ENCODE peak calls at places on chromosomes 13 and 19, in six cellular contexts. B is AG04450, K is dorsolateral prefrontal cortex, U is fibroblast of lung, Q is ascending aorta, F is GM23338. T is an unnamed sample. For H3K27me3, the result is how much of the 10 kb centered on the place peaks cover.

GRCh38 chr19:54959840-54960239 is 6.3 kb upstream of the NLRP2 start:
- DNase-seq in B (no peak), K (no peak), U (no peak), Q (no peak), F (no peak), T (no peak)

GRCh38 chr19:932647-933552 is 7.1 kb downstream of the ARID3A start:
- DNase-seq in B (peak), K (no peak), U (peak), Q (peak), F (peak), T (peak)

GRCh38 chr13:37791699-37792098 is 77.9 kb downstream of the TRPC4 start:
- DNase-seq in B (no peak), K (no peak), U (no peak), Q (no peak), F (no peak), T (peak)

GRCh38 chr19:30228113-30228725 is 144.0 kb upstream of the ZNF536 start:
- DNase-seq in B (no peak), K (no peak), U (no peak), Q (no peak), F (peak), T (no peak)

GRCh38 chr13:101309014-101309619 is 107.2 kb downstream of the NALCN start:
- DNase-seq in B (no peak), K (no peak), U (peak), Q (no peak), F (no peak), T (peak)

GRCh38 chr13:75258159-75258782 is 223.7 kb downstream of the TBC1D4 start:
- DNase-seq in B (no peak), K (no peak), U (peak), Q (no peak), F (peak), T (no peak)

GRCh38 chr13:89694471-89694870 is 1653.0 kb upstream of the MIR17HG start:
- DNase-seq in B (no peak), K (no peak), U (peak), Q (no peak), F (no peak), T (no peak)

GRCh38 chr13:113876341-113877148 is 12.7 kb upstream of the GAS6 start:
- DNase-seq in B (no peak), K (peak), U (no peak), Q (no peak), F (no peak), T (peak)

GRCh38 chr13:39159393-39159792 is 121.1 kb downstream of the NHLRC3 start:
- DNase-seq in B (no peak), K (no peak), U (no peak), Q (no peak), F (no peak), T (no peak)

DNA sequence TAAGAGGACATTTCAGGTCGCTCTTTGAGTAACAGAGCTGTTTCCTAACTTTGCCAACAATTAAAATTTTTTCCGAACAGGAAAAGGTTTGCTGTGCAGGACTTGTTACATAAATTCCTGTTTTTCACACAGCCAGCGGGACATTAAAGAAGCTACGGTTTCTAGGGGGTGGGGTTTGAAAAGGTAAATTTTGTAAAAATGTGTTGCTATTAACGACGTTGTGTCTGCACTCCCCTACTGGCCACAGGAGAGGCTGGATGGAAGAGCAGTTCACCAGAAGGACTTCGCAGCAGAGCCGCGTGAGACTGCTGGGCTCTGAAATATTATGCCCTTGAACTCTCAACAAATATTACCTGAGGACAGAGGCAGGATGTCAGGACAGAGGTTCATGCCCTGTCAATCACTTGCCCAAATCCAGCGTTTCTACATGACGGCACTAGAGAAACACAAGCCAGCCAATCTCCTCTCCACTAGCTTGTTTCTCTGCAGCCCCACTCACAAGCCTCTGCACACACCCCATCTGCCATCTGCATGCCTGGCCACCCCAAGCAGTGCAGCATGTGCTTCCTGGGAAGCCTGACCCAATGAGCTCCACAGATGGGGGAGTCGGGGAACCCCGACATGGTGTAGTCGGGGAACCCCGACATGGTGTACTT is 102.0 kb downstream of the FOXO1 start:
- DNase-seq in B (no peak), K (no peak), U (no peak), Q (no peak), F (no peak), T (no peak)
- TF ChIP-seq CTCF in B (no peak), K (no peak), U (no peak), Q (no peak), F (no peak), T (no peak)

GRCh38 chr13:102807699-102808098 is 8.8 kb downstream of the BIVM start:
- DNase-seq in B (no peak), K (no peak), U (no peak), Q (no peak), F (no peak), T (no peak)
- H3K27me3 ChIP-seq in B (under half), K (under half), U (under half), Q (under half), F (under half), T (under half)

GRCh38 chr19:15447057-15447456 is 2.7 kb downstream of the WIZ start:
- DNase-seq in B (no peak), K (no peak), U (no peak), Q (no peak), F (no peak), T (no peak)

GRCh38 chr19:15448014-15448777 is 1.6 kb downstream of the WIZ start:
- DNase-seq in B (no peak), K (no peak), U (no peak), Q (no peak), F (no peak), T (no peak)

GRCh38 chr19:15449620-15450527 is at the start of gene WIZ:
- DNase-seq in B (peak), K (peak), U (peak), Q (peak), F (peak), T (peak)

GRCh38 chr19:15450528-15450890 is 753 bp upstream of the WIZ start:
- DNase-seq in B (no peak), K (no peak), U (no peak), Q (no peak), F (no peak), T (no peak)

DNA sequence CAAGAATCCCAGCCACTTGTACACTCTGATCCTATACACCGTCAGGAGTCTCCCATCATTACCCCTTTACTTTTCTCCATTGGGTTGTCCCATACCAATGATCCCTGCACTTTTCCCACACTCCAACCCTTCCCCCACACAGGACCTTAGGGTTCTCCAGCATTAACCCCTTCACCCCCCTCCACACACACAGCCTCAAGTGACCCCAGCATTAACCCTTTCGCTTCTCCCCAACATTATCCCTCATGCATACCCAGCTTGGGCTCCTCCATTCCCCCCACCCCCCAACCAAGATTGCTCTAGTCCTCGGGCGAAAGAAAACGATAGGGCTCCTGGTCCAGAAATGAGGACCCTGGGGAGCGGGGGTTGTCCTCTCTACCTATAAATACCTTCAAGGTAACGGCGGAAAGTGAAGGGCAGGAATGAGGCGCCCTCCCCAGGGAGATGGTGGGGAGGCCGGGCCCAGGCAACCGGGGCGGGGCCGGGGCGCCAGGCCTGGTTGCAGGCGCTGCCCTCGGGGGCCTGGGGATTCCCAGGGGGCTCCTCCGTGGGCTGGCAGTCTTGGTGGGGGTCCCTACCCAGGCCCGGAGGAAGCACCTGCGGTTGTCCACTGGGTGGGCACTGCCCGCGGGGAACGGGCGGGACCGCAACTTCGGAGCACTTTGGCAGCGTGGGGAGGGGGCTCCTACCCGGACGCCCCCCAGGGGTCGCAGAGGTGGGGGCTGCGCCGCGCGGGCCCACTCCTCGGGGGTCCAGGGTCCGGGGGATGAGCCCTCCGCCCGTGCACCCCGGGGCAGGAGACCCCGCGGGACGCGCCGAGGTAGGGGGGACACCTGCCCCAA is 757 bp downstream of the WIZ start:
- DNase-seq in B (no peak), K (no peak), U (peak), Q (no peak), F (peak), T (peak)
- TF ChIP-seq CTCF in B (no peak), K (no peak), U (no peak), Q (no peak), F (peak), T (no peak)

DNA sequence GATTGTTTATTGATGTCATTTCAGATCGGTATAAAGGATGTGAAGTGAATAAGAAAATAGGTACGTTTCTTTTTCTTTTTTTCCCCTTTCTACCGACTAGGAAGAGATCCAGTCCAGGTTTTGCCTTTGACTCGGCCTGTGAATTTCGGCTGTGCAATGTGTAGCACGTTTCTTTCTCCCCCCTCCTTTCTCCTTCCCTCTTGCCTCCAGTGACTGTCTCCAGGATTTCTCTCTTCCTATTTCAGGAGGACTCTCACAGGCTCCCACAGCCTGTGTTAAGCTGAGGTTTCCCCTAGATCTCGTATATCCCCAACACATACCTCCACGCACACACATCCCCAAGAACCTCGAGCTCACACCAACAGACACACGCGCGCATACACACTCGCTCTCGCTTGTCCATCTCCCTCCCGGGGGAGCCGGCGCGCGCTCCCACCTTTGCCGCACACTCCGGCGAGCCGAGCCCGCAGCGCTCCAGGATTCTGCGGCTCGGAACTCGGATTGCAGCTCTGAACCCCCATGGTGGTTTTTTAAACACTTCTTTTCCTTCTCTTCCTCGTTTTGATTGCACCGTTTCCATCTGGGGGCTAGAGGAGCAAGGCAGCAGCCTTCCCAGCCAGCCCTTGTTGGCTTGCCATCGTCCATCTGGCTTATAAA is at the start of gene GPC6:
- DNase-seq in B (peak), K (no peak), U (peak), Q (peak), F (peak), T (peak)
- H3K27me3 ChIP-seq in B (under half), K (under half), U (under half), Q (under half), F (under half), T (under half)

DNA sequence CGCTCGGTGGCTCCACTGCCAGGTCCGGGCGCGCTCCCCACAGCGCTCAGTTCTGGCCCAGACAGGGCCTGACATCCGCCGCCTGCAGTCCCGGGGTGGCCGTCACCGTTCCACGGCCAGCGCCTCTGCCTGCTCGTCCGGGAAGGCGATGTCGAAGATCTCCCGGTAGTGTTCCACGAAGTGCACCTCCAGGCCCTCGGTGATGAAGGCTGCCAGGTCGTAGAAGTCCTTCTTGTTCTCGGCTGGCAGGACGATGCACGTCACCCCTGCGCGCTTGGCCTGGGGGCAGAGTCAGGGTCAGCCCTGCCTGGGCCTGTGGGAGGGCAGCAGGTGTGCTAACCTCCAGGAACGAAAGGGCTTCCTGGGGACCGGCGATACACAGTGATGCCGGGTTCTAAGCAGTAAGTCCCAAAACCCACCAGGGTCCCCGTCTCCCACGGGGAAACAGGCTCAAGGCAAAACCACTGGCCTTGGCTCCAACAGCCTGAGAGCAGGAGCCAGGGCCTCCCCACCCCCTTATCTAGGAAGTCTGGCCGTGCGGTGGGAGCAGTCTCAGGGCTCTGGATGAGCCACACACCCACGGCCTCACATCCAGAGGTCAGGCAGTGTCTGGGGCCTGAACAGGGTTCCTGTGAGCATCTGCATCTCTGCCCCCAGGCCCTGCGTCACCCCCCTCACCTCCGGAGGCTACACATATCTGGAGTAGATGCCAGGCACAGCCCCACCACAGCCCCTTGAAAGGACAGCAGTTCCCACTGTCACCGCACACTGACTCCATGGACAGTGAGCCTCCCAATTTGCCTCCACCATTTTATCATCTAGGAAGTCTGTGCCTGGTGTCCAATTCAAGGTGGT is 2.1 kb downstream of the RPL36 start:
- DNase-seq in B (no peak), K (no peak), U (no peak), Q (no peak), F (peak), T (peak)
- TF ChIP-seq CTCF in B (no peak), K (no peak), U (no peak), Q (no peak), F (no peak), T (no peak)

DNA sequence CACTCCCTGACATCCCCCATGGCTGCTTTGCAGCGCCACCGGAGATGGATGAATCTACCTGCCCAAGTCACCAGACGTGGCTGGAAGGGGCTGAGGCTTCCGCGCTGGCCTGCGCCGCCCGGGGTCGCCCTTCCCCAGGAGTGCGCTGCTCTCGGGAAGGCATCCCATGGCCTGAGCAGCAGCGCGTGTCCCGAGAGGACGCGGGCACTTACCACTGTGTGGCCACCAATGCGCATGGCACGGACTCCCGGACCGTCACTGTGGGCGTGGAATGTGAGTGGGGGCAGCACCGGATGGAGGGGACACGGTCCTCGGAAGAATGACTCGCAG is 4.6 kb downstream of the ICAM5 start:
- DNase-seq in B (no peak), K (no peak), U (no peak), Q (no peak), F (peak), T (peak)
- H3K27me3 ChIP-seq in B (under half), K (under half), U (under half), Q (under half), F (half or more), T (half or more)

GRCh38 chr13:110944121-110944967 is 29.5 kb upstream of the ANKRD10 start:
- DNase-seq in B (peak), K (no peak), U (peak), Q (no peak), F (peak), T (peak)
- TF ChIP-seq CTCF in B (peak), K (peak), U (peak), Q (peak), F (peak), T (peak)

GRCh38 chr19:29076161-29076560 is 136.8 kb downstream of the UQCRFS1 start:
- DNase-seq in B (no peak), K (no peak), U (no peak), Q (peak), F (no peak), T (no peak)

GRCh38 chr19:29074579-29074978 is 138.4 kb downstream of the UQCRFS1 start:
- DNase-seq in B (no peak), K (no peak), U (no peak), Q (peak), F (no peak), T (no peak)

GRCh38 chr19:29079331-29079730 is 133.6 kb downstream of the UQCRFS1 start:
- DNase-seq in B (no peak), K (no peak), U (no peak), Q (peak), F (peak), T (no peak)

GRCh38 chr19:29075149-29075548 is 137.8 kb downstream of the UQCRFS1 start:
- DNase-seq in B (no peak), K (no peak), U (no peak), Q (no peak), F (no peak), T (no peak)

DNA sequence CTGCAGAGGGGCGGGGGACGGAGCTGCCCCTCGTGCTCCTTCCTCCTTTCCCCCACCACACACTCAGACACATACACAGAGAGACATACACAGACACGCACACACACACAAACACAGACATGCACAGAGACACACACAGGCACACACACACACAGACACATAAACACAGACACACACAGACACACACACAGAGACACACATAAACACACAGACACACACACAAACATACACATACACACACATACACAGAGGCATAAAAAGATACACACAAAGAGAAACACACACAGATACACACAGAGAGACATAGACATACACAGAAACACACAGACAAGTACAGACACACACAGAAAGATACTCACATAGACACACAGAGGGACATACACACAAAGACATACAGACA is 136.0 kb downstream of the UQCRFS1 start:
- DNase-seq in B (no peak), K (no peak), U (no peak), Q (peak), F (no peak), T (no peak)
- H3K27me3 ChIP-seq in B (under half), K (under half), U (under half), Q (under half), F (under half), T (under half)

T was measured in osteoblast.